ENCODE peak calls at places on chromosomes 16 and 17, in five cellular contexts. C, U, B, W and L are unnamed samples.

GRCh38 chr16:27638833-27639587 is 89.1 kb downstream of the KATNIP start:
- DNase-seq in B (no peak), C (no peak), U (no peak), W (no peak), L (no peak)

GRCh38 chr17:56636276-56636675 is 42.8 kb downstream of the NOG start:
- DNase-seq in B (no peak), C (no peak), W (no peak), U (no peak), L (no peak)

GRCh38 chr16:84278968-84279367 is 15.7 kb upstream of the WFDC1 start:
- DNase-seq in W (no peak), U (no peak), B (no peak), C (no peak), L (no peak)

GRCh38 chr16:56068816-56069215 is 122.5 kb upstream of the GNAO1 start:
- DNase-seq in C (no peak), B (no peak), W (no peak), U (no peak), L (no peak)

GRCh38 chr16:68257251-68257905 is 6.9 kb upstream of the SLC7A6 start:
- DNase-seq in W (no peak), U (no peak), B (no peak), C (no peak), L (no peak)

GRCh38 chr16:87580855-87581261 is 21.4 kb upstream of the JPH3 start:
- DNase-seq in W (peak), B (no peak), U (no peak), C (no peak), L (no peak)

GRCh38 chr16:72198021-72198420 is 26.1 kb upstream of the PMFBP1 start:
- DNase-seq in W (peak), U (no peak), C (no peak), B (no peak), L (no peak)

GRCh38 chr16:22183335-22183734 is 21.0 kb downstream of the SDR42E2 start:
- DNase-seq in C (no peak), U (no peak), W (no peak), B (no peak), L (no peak)

GRCh38 chr17:3867106-3867505 is 21.1 kb upstream of the NCBP3 start:
- DNase-seq in U (no peak), C (no peak), W (no peak), B (no peak), L (no peak)

GRCh38 chr16:72934661-72935403 is 113.1 kb downstream of the ZFHX3 start:
- DNase-seq in C (no peak), U (no peak), W (no peak), B (no peak), L (no peak)

GRCh38 chr16:78791011-78791410 is 691.6 kb downstream of the WWOX start:
- DNase-seq in U (no peak), C (no peak), W (no peak), B (no peak), L (no peak)

GRCh38 chr17:30969989-30970680 is 704 bp upstream of the RNF135 start:
- DNase-seq in B (peak), W (no peak), C (peak), U (no peak), L (no peak)

GRCh38 chr16:65097296-65097695 is 24.6 kb downstream of the CDH11 start:
- DNase-seq in W (no peak), U (no peak), B (no peak), C (no peak), L (no peak)

GRCh38 chr17:44314031-44314430 is 5.6 kb downstream of the RUNDC3A start:
- DNase-seq in U (no peak), B (no peak), C (no peak), W (no peak), L (no peak)

GRCh38 chr16:50861926-50862325 is 120.0 kb downstream of the CYLD start:
- DNase-seq in U (peak), B (no peak), W (no peak), C (no peak), L (no peak)

GRCh38 chr16:84595052-84595481 is 22.8 kb downstream of the COTL1 start:
- DNase-seq in U (no peak), C (no peak), W (no peak), B (no peak), L (no peak)

GRCh38 chr17:46769531-46770438 is 48.7 kb downstream of the WNT3 start:
- DNase-seq in W (no peak), B (no peak), U (no peak), C (peak), L (no peak)
- TF ChIP-seq ATF2 in W (no peak), B (no peak), U (no peak), C (no peak), L (no peak)

DNA sequence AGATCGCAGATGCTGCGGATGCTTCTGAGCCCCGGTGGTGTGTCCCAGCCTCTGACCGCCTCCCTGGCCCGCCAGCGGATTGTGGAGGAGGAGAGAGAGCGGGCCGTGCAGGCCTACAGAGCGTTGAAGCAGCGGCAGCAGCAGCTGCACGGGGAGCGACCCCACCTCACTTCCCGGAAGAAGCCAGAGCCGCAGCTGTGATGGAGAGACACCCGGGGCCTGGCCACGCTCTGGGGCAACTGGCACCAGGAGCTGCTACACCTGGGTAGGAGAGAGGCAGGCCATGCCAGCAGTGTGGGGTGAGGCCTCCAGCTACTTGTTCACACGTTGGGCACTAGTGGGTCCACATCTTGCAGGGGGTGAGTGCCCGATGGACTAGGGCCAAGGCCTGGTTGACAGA is 6.0 kb downstream of the CCDC137 start:
- DNase-seq in B (no peak), U (no peak), C (no peak), W (no peak), L (no peak)
- TF ChIP-seq ATF2 in B (no peak), U (no peak), C (no peak), W (no peak), L (no peak)

GRCh38 chr16:75376475-75376907 is 56.8 kb downstream of the CFDP1 start:
- DNase-seq in U (no peak), C (no peak), W (no peak), B (no peak), L (no peak)
- TF ChIP-seq ATF2 in U (no peak), C (no peak), W (no peak), B (no peak), L (no peak)

GRCh38 chr17:15440347-15440746 is 27.1 kb downstream of the CDRT4 start:
- DNase-seq in C (no peak), B (no peak), U (no peak), W (no peak), L (no peak)
- TF ChIP-seq ATF2 in C (no peak), B (no peak), U (no peak), W (no peak), L (no peak)

GRCh38 chr17:19720631-19721426 is 4.4 kb upstream of the SLC47A2 start:
- DNase-seq in W (no peak), B (no peak), C (no peak), U (peak), L (no peak)
- TF ChIP-seq ATF2 in W (no peak), B (no peak), C (no peak), U (no peak), L (no peak)